ENCODE peak calls at places on chromosomes 5 and 9, in four cellular contexts. D is A549, K is H1, Y is HepG2. V is an unnamed sample.

GRCh38 chr5:98106116-98107088 is 667.1 kb upstream of the RGMB start:
- DNase-seq in K (no peak), Y (no peak), D (no peak), V (no peak)

GRCh38 chr9:136694163-136694864 is 7.1 kb upstream of the AGPAT2 start:
- DNase-seq in D (peak; percentile 90), K (no peak), Y (peak; percentile 33), V (peak; percentile 94)

GRCh38 chr9:1941989-1942388 is 73.2 kb upstream of the SMARCA2 start:
- DNase-seq in D (no peak), K (no peak), Y (no peak), V (no peak)

GRCh38 chr9:21153688-21154608 is 12.3 kb upstream of the IFNW1 start:
- DNase-seq in D (no peak), Y (no peak), K (no peak), V (no peak)

GRCh38 chr9:21994996-21995651 is 533 bp downstream of the CDKN2B-AS1 start:
- DNase-seq in K (no peak), D (no peak), Y (no peak), V (no peak)

GRCh38 chr5:142314606-142315005 is 10.2 kb downstream of the SPRY4 start:
- DNase-seq in D (no peak), K (no peak), Y (no peak), V (no peak)

GRCh38 chr5:88827997-88828396 is 55.0 kb downstream of the MEF2C start:
- DNase-seq in D (no peak), Y (no peak), K (no peak), V (no peak)

GRCh38 chr5:125129151-125129806 is 382.8 kb upstream of the ZNF608 start:
- DNase-seq in Y (no peak), D (no peak), K (no peak), V (no peak)

GRCh38 chr9:136769710-136770191 is 5.4 kb upstream of the LCN15 start:
- DNase-seq in D (peak; percentile 72), Y (no peak), K (no peak), V (peak; percentile 78)

GRCh38 chr5:54994628-54995027 is 9.2 kb upstream of the ESM1 start:
- DNase-seq in K (no peak), D (no peak), Y (no peak), V (no peak)

GRCh38 chr9:113887436-113887835 is 11.3 kb downstream of the ZNF618 start:
- DNase-seq in D (no peak), Y (no peak), K (no peak), V (no peak)

GRCh38 chr5:181281077-181281983 is 20.4 kb upstream of the TRIM52 start:
- DNase-seq in D (no peak), Y (peak; percentile 46), K (peak; percentile 91), V (peak; percentile 96)

GRCh38 chr9:22817181-22817580 is 370.6 kb downstream of the DMRTA1 start:
- DNase-seq in Y (no peak), K (no peak), D (no peak), V (no peak)

GRCh38 chr5:153404747-153405146 is 85.7 kb upstream of the GRIA1 start:
- DNase-seq in K (no peak), D (no peak), Y (no peak), V (no peak)

GRCh38 chr5:151770383-151771258 is 1.1 kb upstream of the G3BP1 start:
- DNase-seq in D (peak; percentile 24), Y (no peak), K (peak; percentile 56), V (peak; percentile 67)

GRCh38 chr9:73805111-73805510 is 653.4 kb downstream of the ANXA1 start:
- DNase-seq in D (no peak), Y (no peak), K (no peak), V (no peak)

GRCh38 chr5:125257057-125257970 is 510.9 kb upstream of the ZNF608 start:
- DNase-seq in K (no peak), Y (no peak), D (no peak), V (no peak)

GRCh38 chr9:123438321-123438720 is 82.3 kb downstream of the CRB2 start:
- DNase-seq in K (no peak), D (no peak), Y (no peak), V (no peak)

GRCh38 chr9:136083558-136084190 is 11.4 kb downstream of the NACC2 start:
- DNase-seq in D (no peak), K (no peak), Y (no peak), V (no peak)

GRCh38 chr5:15483348-15484090 is 16.5 kb upstream of the FBXL7 start:
- DNase-seq in Y (no peak), D (no peak), K (no peak), V (no peak)

GRCh38 chr5:58887721-58888409 is 305.0 kb downstream of the RAB3C start:
- DNase-seq in K (no peak), D (no peak), Y (no peak), V (no peak)

GRCh38 chr5:71938886-71939285 is 168.4 kb upstream of the MAP1B start:
- DNase-seq in D (peak; percentile 60), K (no peak), Y (peak; percentile 4), V (no peak)

GRCh38 chr5:151719228-151719861 is 32.6 kb upstream of the SPARC start:
- DNase-seq in D (no peak), Y (peak; percentile 51), K (no peak), V (no peak)

GRCh38 chr5:170105643-170106611 is at the start of gene FOXI1:
- DNase-seq in D (no peak), K (no peak), Y (no peak), V (no peak)

GRCh38 chr5:105616599-105616998 is 2054.0 kb upstream of the NUDT12 start:
- DNase-seq in Y (no peak), D (no peak), K (no peak), V (no peak)

GRCh38 chr5:91885291-91886265 is 502.5 kb upstream of the ARRDC3 start:
- DNase-seq in D (no peak), Y (no peak), K (no peak), V (no peak)

GRCh38 chr9:136052433-136052880 is 42.6 kb downstream of the NACC2 start:
- DNase-seq in K (no peak), Y (peak; percentile 15), D (peak; percentile 67), V (no peak)

GRCh38 chr9:20884985-20885593 is 146.4 kb downstream of the HACD4 start:
- DNase-seq in Y (peak; percentile 44), K (peak; percentile 7), D (peak; percentile 9), V (no peak)

GRCh38 chr9:34570422-34571179 is 18.9 kb downstream of the CNTFR start:
- DNase-seq in K (no peak), Y (no peak), D (no peak), V (no peak)

GRCh38 chr5:56310711-56311204 is 77.6 kb upstream of the ANKRD55 start:
- DNase-seq in D (no peak), Y (no peak), K (no peak), V (peak; percentile 77)

GRCh38 chr9:78026416-78026815 is 5.2 kb downstream of the GNAQ start:
- DNase-seq in D (no peak), K (no peak), Y (no peak), V (peak; percentile 12)

GRCh38 chr9:134346840-134347239 is 20.6 kb downstream of the RXRA start:
- DNase-seq in K (no peak), Y (no peak), D (no peak), V (no peak)

GRCh38 chr9:15357050-15357653 is 50.1 kb upstream of the TTC39B start:
- DNase-seq in Y (peak; percentile 60), D (no peak), K (no peak), V (peak; percentile 10)

GRCh38 chr5:78631931-78632330 is 16.6 kb downstream of the LHFPL2 start:
- DNase-seq in D (no peak), Y (no peak), K (no peak), V (no peak)

GRCh38 chr5:155068616-155069100 is 55.1 kb downstream of the KIF4B start:
- DNase-seq in Y (no peak), K (no peak), D (no peak), V (no peak)

GRCh38 chr5:33297760-33298216 is 143.0 kb upstream of the TARS1 start:
- DNase-seq in D (no peak), Y (no peak), K (no peak), V (peak; percentile 32)

GRCh38 chr5:172887735-172888134 is 53.7 kb downstream of the ERGIC1 start:
- DNase-seq in K (no peak), Y (no peak), D (no peak), V (no peak)

GRCh38 chr5:176810687-176811501 is 535 bp downstream of the UNC5A start:
- DNase-seq in Y (no peak), D (no peak), K (no peak), V (no peak)

GRCh38 chr9:36960575-36960955 is 73.5 kb downstream of the PAX5 start:
- DNase-seq in Y (no peak), K (no peak), D (no peak), V (no peak)

GRCh38 chr9:111632051-111632450 is 917 bp downstream of the DNAJC25 start:
- DNase-seq in D (no peak), Y (peak; percentile 23), K (no peak), V (no peak)
- TF ChIP-seq PHF8 in D (no peak), Y (no peak), K (no peak), V (no peak)

DNA sequence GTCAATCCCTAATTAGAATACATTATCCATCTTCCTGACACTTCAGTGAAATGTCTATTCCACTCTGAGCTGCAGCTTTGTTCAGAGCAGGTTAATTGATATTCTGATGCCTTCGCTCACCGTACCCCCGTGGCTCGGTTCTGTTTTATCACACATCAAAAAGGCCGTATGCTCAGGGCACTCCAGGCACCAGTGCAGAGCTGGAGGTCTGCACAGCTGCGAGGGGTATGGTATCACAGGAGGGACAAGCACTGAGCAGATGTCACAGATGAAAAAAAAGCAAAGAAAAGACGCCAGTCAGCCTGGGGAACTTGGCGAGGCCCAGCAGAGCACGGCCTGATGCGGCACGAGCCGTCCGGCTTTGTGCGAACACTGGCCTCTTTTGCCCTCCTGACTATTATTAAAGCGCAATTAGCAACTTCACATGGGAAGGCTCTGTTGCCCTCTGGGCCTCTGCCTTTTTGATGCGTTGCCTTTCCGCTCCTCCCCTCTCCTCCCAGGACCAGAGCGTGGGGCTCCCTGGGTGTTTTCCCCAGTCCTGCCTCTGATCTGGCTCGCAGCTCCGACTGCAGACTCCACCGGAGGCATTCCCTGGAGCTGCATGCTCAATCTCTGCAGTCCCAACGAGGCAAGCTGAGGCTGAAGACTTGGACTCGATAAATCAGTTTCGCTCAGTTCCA is 44.5 kb downstream of the AK8 start:
- DNase-seq in Y (no peak), D (no peak), K (no peak), V (no peak)
- TF ChIP-seq PHF8 in Y (no peak), D (no peak), K (no peak), V (no peak)

GRCh38 chr5:9283021-9283420 is 262.9 kb downstream of the SEMA5A start:
- DNase-seq in Y (no peak), D (no peak), K (no peak), V (no peak)
- TF ChIP-seq PHF8 in Y (no peak), D (no peak), K (no peak), V (no peak)

GRCh38 chr9:120855827-120856636 is 13.3 kb upstream of the PSMD5 start:
- DNase-seq in D (no peak), Y (no peak), K (no peak), V (no peak)

GRCh38 chr9:120857481-120857880 is 14.8 kb upstream of the PSMD5 start:
- DNase-seq in D (no peak), K (no peak), Y (no peak), V (no peak)

GRCh38 chr9:120857902-120858301 is 15.2 kb upstream of the PSMD5 start:
- DNase-seq in D (no peak), Y (no peak), K (no peak), V (no peak)

GRCh38 chr9:120854596-120855327 is 12.0 kb upstream of the PSMD5 start:
- DNase-seq in Y (no peak), K (no peak), D (no peak), V (no peak)

DNA sequence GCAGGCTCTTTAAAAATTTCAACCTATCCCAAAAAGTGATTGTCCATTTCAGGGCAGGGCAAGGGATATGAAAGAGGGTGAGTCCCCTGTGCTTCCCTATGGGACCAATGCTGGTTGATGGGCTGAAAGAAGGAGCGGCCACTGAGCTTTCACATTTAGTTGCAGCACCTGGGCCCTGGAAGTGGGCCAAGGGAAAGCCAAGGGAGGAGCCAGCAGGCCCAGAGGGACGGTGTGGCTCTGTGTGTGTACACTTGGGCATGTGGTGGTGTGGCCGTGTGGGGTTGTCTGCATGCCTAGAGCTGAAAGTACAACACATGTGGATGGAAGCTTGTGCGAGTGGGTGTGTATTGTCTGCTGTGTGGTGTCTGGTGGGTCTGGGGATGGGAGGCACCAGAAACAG is 14.0 kb upstream of the PSMD5 start:
- DNase-seq in Y (no peak), K (no peak), D (no peak), V (no peak)
- TF ChIP-seq PHF8 in Y (no peak), K (no peak), D (no peak), V (no peak)

V was measured in K562.